ENCODE peak calls at places on chromosomes 12 and 14, in five cellular contexts. Y, M, O, D and W are unnamed samples.

GRCh38 chr14:99619873-99620834 is 16.1 kb upstream of the CCDC85C start:
- DNase-seq in M (no peak), Y (no peak), O (no peak), D (peak), W (no peak)

GRCh38 chr14:35492569-35493014 is 41.4 kb upstream of the INSM2 start:
- DNase-seq in D (no peak), Y (no peak), O (no peak), M (no peak), W (no peak)

GRCh38 chr14:100688598-100689499 is 37.8 kb upstream of the DLK1 start:
- DNase-seq in M (no peak), O (peak), D (peak), Y (peak), W (no peak)

GRCh38 chr12:3492868-3493224 is 1.8 kb downstream of the PRMT8 start:
- DNase-seq in D (no peak), M (no peak), O (no peak), Y (no peak), W (no peak)

GRCh38 chr12:29902043-29902442 is 118.3 kb upstream of the TMTC1 start:
- DNase-seq in M (no peak), Y (no peak), O (no peak), D (no peak), W (no peak)

GRCh38 chr12:40192704-40193255 is 32.0 kb upstream of the LRRK2 start:
- DNase-seq in Y (no peak), M (no peak), O (no peak), D (no peak), W (no peak)

GRCh38 chr14:99035712-99036593 is 236.0 kb downstream of the BCL11B start:
- DNase-seq in M (peak), Y (peak), D (peak), O (peak), W (peak)

GRCh38 chr12:52151153-52151858 is 40.5 kb downstream of the KRT80 start:
- DNase-seq in M (no peak), Y (no peak), O (no peak), D (peak), W (no peak)

GRCh38 chr14:97253756-97254155 is 456.6 kb downstream of the VRK1 start:
- DNase-seq in D (no peak), Y (no peak), M (no peak), O (no peak), W (no peak)

GRCh38 chr12:95739561-95740313 is 50.8 kb downstream of the NTN4 start:
- DNase-seq in D (no peak), M (peak), O (no peak), Y (no peak), W (no peak)

GRCh38 chr12:78448692-78449091 is 415.9 kb upstream of the SYT1 start:
- DNase-seq in O (no peak), D (no peak), Y (no peak), M (no peak), W (no peak)

GRCh38 chr14:103946975-103947374 is 4.6 kb upstream of the RD3L start:
- DNase-seq in Y (no peak), M (no peak), D (no peak), O (no peak), W (no peak)

GRCh38 chr12:67661311-67662011 is 12.9 kb downstream of the DYRK2 start:
- DNase-seq in O (peak), Y (peak), D (no peak), M (no peak), W (no peak)

GRCh38 chr12:26845984-26846383 is 13.0 kb upstream of the ITPR2 start:
- DNase-seq in M (no peak), Y (peak), D (no peak), O (peak), W (peak)

GRCh38 chr14:35821546-35822411 is 4.4 kb upstream of the BRMS1L start:
- DNase-seq in D (peak), O (peak), M (no peak), Y (peak), W (no peak)

GRCh38 chr12:32566663-32567634 is 112.2 kb upstream of the DNM1L start:
- DNase-seq in Y (no peak), O (no peak), D (no peak), M (no peak), W (no peak)

DNA sequence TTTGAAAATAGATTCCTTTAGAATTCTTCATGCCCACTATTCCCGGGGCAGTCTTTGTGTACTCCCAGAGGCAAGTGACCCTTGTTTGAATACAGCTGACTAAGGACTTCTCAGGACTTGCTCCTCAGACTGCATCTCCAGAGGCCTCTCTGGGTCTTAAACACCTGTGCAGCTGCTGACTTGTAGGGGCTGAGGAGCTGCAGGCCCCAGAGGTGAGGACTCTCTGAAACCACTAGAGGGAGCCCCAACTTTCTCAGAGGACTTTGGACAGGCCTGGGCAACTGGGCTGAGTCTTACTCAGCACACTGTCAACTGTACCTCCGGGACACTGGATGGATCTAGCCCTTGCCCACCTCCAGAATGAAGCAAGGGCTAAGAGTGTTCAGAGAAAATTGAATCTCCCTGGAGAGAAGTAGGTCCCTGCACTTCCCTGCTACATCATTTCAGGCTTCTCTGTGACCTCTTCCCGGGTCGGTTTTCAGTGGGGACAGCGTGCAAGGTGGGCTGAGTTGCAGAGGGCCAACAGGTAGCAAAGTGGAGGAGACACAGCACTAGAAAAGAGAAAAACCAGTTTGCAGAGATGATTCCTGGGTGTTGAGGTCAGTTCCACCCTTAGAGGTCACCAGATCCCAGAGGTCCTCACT is 164.6 kb downstream of the TMEM117 start:
- DNase-seq in M (no peak), Y (peak), D (peak), O (peak), W (peak)
- TF ChIP-seq CTCF in M (peak), Y (peak), D (peak), O (peak), W (peak)

GRCh38 chr14:105267820-105268548 is 19.7 kb downstream of the BTBD6 start:
- DNase-seq in D (no peak), Y (no peak), M (no peak), O (no peak), W (no peak)
- TF ChIP-seq CTCF in D (peak), Y (no peak), M (peak), O (no peak), W (no peak)

GRCh38 chr12:125683748-125684381 is 618.6 kb downstream of the AACS start:
- DNase-seq in Y (no peak), D (peak), O (no peak), M (no peak), W (no peak)
- TF ChIP-seq CTCF in Y (no peak), D (no peak), O (no peak), M (no peak), W (no peak)

DNA sequence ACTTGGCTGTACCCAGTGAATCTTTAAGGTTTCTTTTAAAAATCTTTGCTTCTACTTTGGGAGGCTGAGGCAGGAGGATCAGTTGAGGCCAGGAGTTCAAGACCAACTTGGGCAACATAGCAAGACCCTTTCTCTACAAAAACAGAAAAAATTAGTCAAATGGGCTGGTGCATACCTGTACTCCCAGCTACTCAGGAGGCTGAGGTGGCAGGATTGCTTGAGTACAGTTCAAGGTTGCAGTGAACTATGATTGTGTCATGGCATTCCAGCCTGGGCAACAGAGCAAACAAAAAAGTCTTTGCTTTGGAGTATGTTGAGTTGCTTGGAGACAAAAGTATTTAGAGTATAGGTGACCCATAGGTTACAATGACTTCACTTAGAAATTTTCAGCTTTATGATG is 6.2 kb upstream of the DDX55 start:
- DNase-seq in Y (no peak), M (no peak), O (no peak), D (no peak), W (no peak)
- TF ChIP-seq CTCF in Y (no peak), M (no peak), O (no peak), D (no peak), W (no peak)

GRCh38 chr12:62196146-62196545 is 64.1 kb upstream of the USP15 start:
- DNase-seq in M (no peak), O (no peak), Y (no peak), D (no peak), W (no peak)
- TF ChIP-seq CTCF in M (no peak), O (no peak), Y (no peak), D (no peak), W (no peak)

GRCh38 chr14:22039938-22040780 is 366.5 kb upstream of the OR4E1 start:
- DNase-seq in M (no peak), O (no peak), D (peak), Y (no peak), W (no peak)
- TF ChIP-seq CTCF in M (peak), O (peak), D (peak), Y (peak), W (peak)

GRCh38 chr14:64338616-64339316 is 44.6 kb upstream of the ESR2 start:
- DNase-seq in D (peak), O (peak), Y (peak), M (peak), W (peak)

GRCh38 chr14:64340560-64341196 is 46.5 kb upstream of the ESR2 start:
- DNase-seq in Y (no peak), D (no peak), O (no peak), M (no peak), W (no peak)

GRCh38 chr14:64337901-64338615 is 43.9 kb upstream of the ESR2 start:
- DNase-seq in O (peak), D (peak), M (no peak), Y (peak), W (no peak)
- TF ChIP-seq CTCF in O (no peak), D (no peak), M (no peak), Y (peak), W (peak)

DNA sequence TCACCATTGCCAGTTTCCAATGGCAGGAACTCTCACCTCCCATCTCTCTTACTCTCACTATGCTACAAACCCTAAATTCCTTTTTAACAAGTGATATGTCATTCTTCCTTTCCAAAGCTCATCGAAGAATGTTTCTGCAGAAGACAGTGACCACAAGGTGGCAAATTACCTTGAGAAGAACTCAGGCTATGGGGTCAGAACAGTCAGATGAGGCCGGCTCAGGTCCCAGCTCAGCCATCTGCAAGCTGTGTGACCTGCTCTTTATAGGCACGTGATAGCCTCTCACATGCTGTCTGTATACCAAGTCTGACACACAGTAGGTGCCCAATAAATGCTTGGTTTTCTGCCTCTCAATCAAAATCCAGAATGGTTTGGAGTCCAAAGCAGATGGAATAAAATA is 80.7 kb downstream of the FOXN3 start:
- DNase-seq in O (no peak), Y (no peak), D (peak), M (no peak), W (no peak)
- TF ChIP-seq CTCF in O (no peak), Y (no peak), D (no peak), M (peak), W (no peak)

DNA sequence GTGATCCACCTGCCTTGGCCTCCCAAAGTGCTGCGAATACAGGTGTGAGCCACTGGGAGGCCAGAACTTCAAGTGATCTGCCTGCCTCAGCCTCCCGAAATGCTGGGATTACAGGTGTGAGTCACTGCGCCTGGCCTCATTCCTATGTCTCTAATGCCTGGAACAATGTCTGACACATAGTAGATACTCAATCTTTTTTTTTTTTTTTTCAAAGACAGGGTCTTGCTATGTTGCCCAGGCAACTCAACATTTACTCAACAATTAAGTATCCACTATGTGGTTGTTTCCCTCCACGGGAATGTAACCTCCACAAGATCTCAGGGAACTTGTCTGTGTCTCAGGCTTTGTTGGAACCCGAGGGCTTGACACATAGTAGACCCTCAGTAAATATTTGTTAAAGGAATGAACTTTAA is 3.1 kb upstream of the TMEM120B start:
- DNase-seq in D (peak), Y (peak), M (no peak), O (peak), W (no peak)
- TF ChIP-seq CTCF in D (peak), Y (no peak), M (no peak), O (no peak), W (no peak)

DNA sequence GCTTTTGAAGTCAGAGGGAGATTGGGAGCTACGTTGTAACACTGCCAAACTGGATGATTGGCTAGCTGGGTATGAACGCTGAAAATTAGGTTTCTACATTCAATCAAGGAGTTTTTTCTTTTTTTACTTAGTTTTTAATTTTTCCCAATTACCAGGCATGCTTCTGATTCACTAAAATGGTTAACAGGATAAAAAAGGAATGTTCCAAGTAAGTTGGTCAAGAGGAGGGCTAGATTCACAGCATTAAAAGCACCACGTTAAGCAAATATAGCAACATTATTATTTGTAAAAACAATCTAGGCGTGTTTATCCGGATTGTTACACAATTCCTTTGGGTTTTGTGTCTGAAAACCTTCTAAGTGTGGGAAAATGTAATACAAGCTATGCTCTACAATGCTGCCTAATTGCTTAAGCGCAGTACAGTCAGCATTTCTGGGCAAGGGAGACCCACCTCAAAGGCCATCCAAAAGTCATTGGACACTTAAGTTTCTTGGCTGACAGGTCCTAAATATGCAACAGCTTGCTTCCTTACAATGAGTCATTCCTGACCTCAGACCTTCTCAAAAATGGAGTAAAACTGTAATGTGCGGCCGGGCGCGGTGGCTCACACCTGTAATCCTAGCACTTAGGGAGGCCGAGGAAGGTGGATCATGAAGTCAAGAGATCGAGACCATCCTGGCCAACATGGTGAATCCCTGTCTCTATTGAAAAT is 1.2 kb downstream of the RPLP0 start:
- DNase-seq in M (peak), Y (peak), D (peak), O (peak), W (peak)
- TF ChIP-seq CTCF in M (no peak), Y (no peak), D (no peak), O (no peak), W (no peak)